ENCODE peak calls at places on chromosomes 3 and 15, in five cellular contexts. D, K, X, G and J are unnamed samples.

GRCh38 chr3:126544596-126545281 is 14.0 kb downstream of the C3orf22 start:
- DNase-seq in D (no peak), K (no peak), X (no peak), G (no peak), J (no peak)

GRCh38 chr3:12177131-12177530 is 18.4 kb upstream of the TIMP4 start:
- DNase-seq in D (no peak), K (no peak), X (no peak), G (no peak), J (no peak)

GRCh38 chr15:64856429-64857145 is 14.9 kb downstream of the PLEKHO2 start:
- DNase-seq in D (no peak), K (no peak), X (no peak), G (peak; percentile 32), J (no peak)

GRCh38 chr15:72118400-72118978 is at the start of gene SENP8:
- DNase-seq in D (no peak), K (no peak), X (peak; percentile 76), G (peak; percentile 89), J (no peak)

GRCh38 chr3:48400824-48401433 is 28.9 kb downstream of the FBXW12 start:
- DNase-seq in D (peak; percentile 77), K (peak; percentile 42), X (no peak), G (peak; percentile 78), J (peak; percentile 27)

GRCh38 chr3:146128939-146129338 is 32.0 kb downstream of the PLOD2 start:
- DNase-seq in D (no peak), K (no peak), X (no peak), G (no peak), J (no peak)

GRCh38 chr3:113626513-113627371 is 69.7 kb downstream of the USF3 start:
- DNase-seq in D (no peak), K (no peak), X (no peak), G (peak; percentile 78), J (peak; percentile 64)

GRCh38 chr15:62988701-62989100 is 53.8 kb upstream of the TPM1 start:
- DNase-seq in D (no peak), K (no peak), X (no peak), G (no peak), J (no peak)

GRCh38 chr3:23314981-23315805 is 112.1 kb downstream of the UBE2E2 start:
- DNase-seq in D (no peak), K (no peak), X (no peak), G (peak; percentile 6), J (no peak)

GRCh38 chr3:54547051-54547450 is 380.8 kb downstream of the LRTM1 start:
- DNase-seq in D (no peak), K (no peak), X (no peak), G (no peak), J (no peak)

GRCh38 chr3:126357299-126358037 is at the start of gene KLF15:
- DNase-seq in D (peak; percentile 70), K (peak; percentile 77), X (peak; percentile 23), G (peak; percentile 98), J (peak; percentile 65)

GRCh38 chr3:169659858-169660614 is 3.5 kb downstream of the MECOM start:
- DNase-seq in D (no peak), K (no peak), X (no peak), G (no peak), J (no peak)

GRCh38 chr3:24365168-24365567 is 129.5 kb downstream of the THRB start:
- DNase-seq in D (no peak), K (no peak), X (no peak), G (peak; percentile 44), J (no peak)

GRCh38 chr3:194494951-194495374 is 8.2 kb upstream of the ATP13A3 start:
- DNase-seq in D (no peak), K (no peak), X (no peak), G (no peak), J (no peak)

GRCh38 chr15:52139599-52140462 is 27.3 kb upstream of the BCL2L10 start:
- DNase-seq in D (peak; percentile 76), K (peak; percentile 71), X (no peak), G (peak; percentile 85), J (peak; percentile 39)

GRCh38 chr15:58039260-58040035 is 26.1 kb downstream of the ALDH1A2 start:
- DNase-seq in D (no peak), K (no peak), X (no peak), G (no peak), J (no peak)

GRCh38 chr3:128343287-128344045 is 123.2 kb downstream of the DNAJB8 start:
- DNase-seq in D (no peak), K (no peak), X (no peak), G (peak; percentile 45), J (no peak)

GRCh38 chr15:25401511-25401910 is 37.3 kb downstream of the UBE3A start:
- DNase-seq in D (no peak), K (no peak), X (no peak), G (no peak), J (no peak)

GRCh38 chr3:31391150-31391549 is 141.6 kb upstream of the STT3B start:
- DNase-seq in D (no peak), K (no peak), X (no peak), G (no peak), J (peak; percentile 8)

GRCh38 chr3:196740476-196741400 is 1.1 kb downstream of the PAK2 start:
- DNase-seq in D (peak; percentile 43), K (peak; percentile 10), X (no peak), G (peak; percentile 56), J (no peak)

GRCh38 chr3:139264375-139264774 is 79.4 kb upstream of the MRPS22 start:
- DNase-seq in D (no peak), K (no peak), X (no peak), G (no peak), J (no peak)

GRCh38 chr3:140903196-140903595 is 38.4 kb upstream of the SLC25A36 start:
- DNase-seq in D (no peak), K (no peak), X (no peak), G (no peak), J (no peak)

GRCh38 chr3:149167898-149168297 is 38.5 kb downstream of the HPS3 start:
- DNase-seq in D (no peak), K (no peak), X (no peak), G (no peak), J (no peak)

GRCh38 chr15:49864251-49864650 is 243.4 kb downstream of the DTWD1 start:
- DNase-seq in D (no peak), K (no peak), X (no peak), G (no peak), J (no peak)

GRCh38 chr3:105473521-105474223 is 107.0 kb downstream of the ALCAM start:
- DNase-seq in D (no peak), K (no peak), X (no peak), G (peak; percentile 70), J (no peak)

GRCh38 chr15:100461049-100461448 is 67.7 kb downstream of the CERS3 start:
- DNase-seq in D (no peak), K (no peak), X (no peak), G (no peak), J (no peak)

GRCh38 chr3:113714702-113715101 is 18.3 kb upstream of the USF3 start:
- DNase-seq in D (no peak), K (no peak), X (no peak), G (no peak), J (no peak)

GRCh38 chr3:140510303-140510861 is 167.5 kb upstream of the TRIM42 start:
- DNase-seq in D (no peak), K (no peak), X (no peak), G (no peak), J (no peak)

GRCh38 chr3:147195896-147196295 is 210.4 kb downstream of the ZIC4 start:
- DNase-seq in D (no peak), K (no peak), X (no peak), G (peak; percentile 9), J (no peak)